ENCODE peak calls at places on chromosomes 16 and 17, in nine cellular contexts. One of them, this sample, is unnamed.

GRCh38 chr17:9004132-9004960 is 17.0 kb upstream of the NTN1 start:
- DNase-seq in pancreas: no peak
- DNase-seq in astrocyte of the cerebellum: no peak
- DNase-seq in cardiac muscle cell: no peak
- DNase-seq in GM12865: no peak
- DNase-seq in body of pancreas: no peak
- DNase-seq in AG10803: no peak
- DNase-seq in AG09309: no peak
- DNase-seq in HCT116: no peak
- DNase-seq in this sample: no peak

GRCh38 chr17:44022246-44022645 is 7.5 kb upstream of the TMEM101 start:
- DNase-seq in pancreas: no peak
- DNase-seq in astrocyte of the cerebellum: no peak
- DNase-seq in cardiac muscle cell: no peak
- DNase-seq in GM12865: no peak
- DNase-seq in body of pancreas: no peak
- DNase-seq in AG10803: no peak
- DNase-seq in AG09309: no peak
- DNase-seq in HCT116: no peak
- DNase-seq in this sample: no peak

GRCh38 chr16:19808061-19808621 is 76.5 kb downstream of the GPRC5B start:
- DNase-seq in pancreas: peak
- DNase-seq in astrocyte of the cerebellum: no peak
- DNase-seq in cardiac muscle cell: peak
- DNase-seq in GM12865: peak
- DNase-seq in body of pancreas: peak
- DNase-seq in AG10803: no peak
- DNase-seq in AG09309: no peak
- DNase-seq in HCT116: no peak
- DNase-seq in this sample: no peak

GRCh38 chr16:15444264-15444663 is 9.9 kb downstream of the BMERB1 start:
- DNase-seq in pancreas: no peak
- DNase-seq in astrocyte of the cerebellum: no peak
- DNase-seq in cardiac muscle cell: no peak
- DNase-seq in GM12865: no peak
- DNase-seq in body of pancreas: no peak
- DNase-seq in AG10803: no peak
- DNase-seq in AG09309: no peak
- DNase-seq in HCT116: no peak
- DNase-seq in this sample: no peak

GRCh38 chr16:27366687-27367462 is 35.1 kb upstream of the IL21R start:
- DNase-seq in pancreas: peak
- DNase-seq in astrocyte of the cerebellum: no peak
- DNase-seq in cardiac muscle cell: peak
- DNase-seq in GM12865: peak
- DNase-seq in body of pancreas: no peak
- DNase-seq in AG10803: no peak
- DNase-seq in AG09309: no peak
- DNase-seq in HCT116: no peak
- DNase-seq in this sample: no peak

GRCh38 chr16:11006666-11007065 is 62.3 kb downstream of the CLEC16A start:
- DNase-seq in pancreas: no peak
- DNase-seq in astrocyte of the cerebellum: no peak
- DNase-seq in cardiac muscle cell: no peak
- DNase-seq in GM12865: no peak
- DNase-seq in body of pancreas: no peak
- DNase-seq in AG10803: no peak
- DNase-seq in AG09309: no peak
- DNase-seq in HCT116: no peak
- DNase-seq in this sample: no peak

GRCh38 chr16:11586375-11586855 is 304 bp downstream of the LITAF start:
- DNase-seq in pancreas: no peak
- DNase-seq in astrocyte of the cerebellum: no peak
- DNase-seq in cardiac muscle cell: no peak
- DNase-seq in GM12865: peak
- DNase-seq in body of pancreas: no peak
- DNase-seq in AG10803: no peak
- DNase-seq in AG09309: no peak
- DNase-seq in HCT116: no peak
- DNase-seq in this sample: no peak

GRCh38 chr16:11635127-11635652 is 33.1 kb upstream of the SNN start:
- DNase-seq in pancreas: no peak
- DNase-seq in astrocyte of the cerebellum: no peak
- DNase-seq in cardiac muscle cell: no peak
- DNase-seq in GM12865: no peak
- DNase-seq in body of pancreas: no peak
- DNase-seq in AG10803: no peak
- DNase-seq in AG09309: no peak
- DNase-seq in HCT116: no peak
- DNase-seq in this sample: no peak

GRCh38 chr16:56231-56927 is 2.8 kb downstream of the SNRNP25 start:
- DNase-seq in pancreas: no peak
- DNase-seq in astrocyte of the cerebellum: no peak
- DNase-seq in cardiac muscle cell: no peak
- DNase-seq in GM12865: no peak
- DNase-seq in body of pancreas: no peak
- DNase-seq in AG10803: no peak
- DNase-seq in AG09309: no peak
- DNase-seq in HCT116: no peak
- DNase-seq in this sample: no peak

GRCh38 chr16:66030036-66030435 is 336.5 kb upstream of the CDH5 start:
- DNase-seq in pancreas: no peak
- DNase-seq in astrocyte of the cerebellum: peak
- DNase-seq in cardiac muscle cell: peak
- DNase-seq in GM12865: no peak
- DNase-seq in body of pancreas: no peak
- DNase-seq in AG10803: peak
- DNase-seq in AG09309: no peak
- DNase-seq in HCT116: no peak
- DNase-seq in this sample: no peak

GRCh38 chr17:43999024-43999423 is 5.4 kb upstream of the NAGS start:
- DNase-seq in pancreas: no peak
- DNase-seq in astrocyte of the cerebellum: no peak
- DNase-seq in cardiac muscle cell: no peak
- DNase-seq in GM12865: no peak
- DNase-seq in body of pancreas: no peak
- DNase-seq in AG10803: no peak
- DNase-seq in AG09309: no peak
- DNase-seq in HCT116: no peak
- DNase-seq in this sample: no peak

GRCh38 chr17:48604770-48605329 is at the start of gene HOXB6:
- DNase-seq in pancreas: no peak
- DNase-seq in astrocyte of the cerebellum: no peak
- DNase-seq in cardiac muscle cell: no peak
- DNase-seq in GM12865: no peak
- DNase-seq in body of pancreas: no peak
- DNase-seq in AG10803: peak
- DNase-seq in AG09309: no peak
- DNase-seq in HCT116: no peak
- DNase-seq in this sample: no peak

GRCh38 chr16:15671530-15672117 is 21.6 kb downstream of the NDE1 start:
- DNase-seq in pancreas: no peak
- DNase-seq in astrocyte of the cerebellum: no peak
- DNase-seq in cardiac muscle cell: no peak
- DNase-seq in GM12865: no peak
- DNase-seq in body of pancreas: no peak
- DNase-seq in AG10803: no peak
- DNase-seq in AG09309: no peak
- DNase-seq in HCT116: no peak
- DNase-seq in this sample: no peak

GRCh38 chr16:75559564-75560372 is 3.7 kb upstream of the TMEM231 start:
- DNase-seq in pancreas: no peak
- DNase-seq in astrocyte of the cerebellum: no peak
- DNase-seq in cardiac muscle cell: peak
- DNase-seq in GM12865: no peak
- DNase-seq in body of pancreas: no peak
- DNase-seq in AG10803: peak
- DNase-seq in AG09309: no peak
- DNase-seq in HCT116: no peak
- DNase-seq in this sample: no peak

GRCh38 chr17:43438626-43439529 is 40.1 kb downstream of the ARL4D start:
- DNase-seq in pancreas: no peak
- DNase-seq in astrocyte of the cerebellum: peak
- DNase-seq in cardiac muscle cell: no peak
- DNase-seq in GM12865: no peak
- DNase-seq in body of pancreas: no peak
- DNase-seq in AG10803: no peak
- DNase-seq in AG09309: no peak
- DNase-seq in HCT116: no peak
- DNase-seq in this sample: no peak

GRCh38 chr17:82416771-82417170 is 1.4 kb upstream of the HEXD start:
- DNase-seq in pancreas: no peak
- DNase-seq in astrocyte of the cerebellum: no peak
- DNase-seq in cardiac muscle cell: no peak
- DNase-seq in GM12865: no peak
- DNase-seq in body of pancreas: no peak
- DNase-seq in AG10803: no peak
- DNase-seq in AG09309: no peak
- DNase-seq in HCT116: no peak
- DNase-seq in this sample: no peak

GRCh38 chr17:82415786-82416185 is 2.4 kb upstream of the HEXD start:
- DNase-seq in pancreas: no peak
- DNase-seq in astrocyte of the cerebellum: no peak
- DNase-seq in cardiac muscle cell: no peak
- DNase-seq in GM12865: no peak
- DNase-seq in body of pancreas: no peak
- DNase-seq in AG10803: no peak
- DNase-seq in AG09309: no peak
- DNase-seq in HCT116: no peak
- DNase-seq in this sample: no peak

GRCh38 chr17:82418001-82418986 is at the start of the genes HEXD and OGFOD3:
- DNase-seq in pancreas: peak
- DNase-seq in astrocyte of the cerebellum: peak
- DNase-seq in cardiac muscle cell: peak
- DNase-seq in GM12865: peak
- DNase-seq in body of pancreas: peak
- DNase-seq in AG10803: peak
- DNase-seq in AG09309: no peak
- DNase-seq in HCT116: peak
- DNase-seq in this sample: no peak

GRCh38 chr17:82416264-82416663 is 1.9 kb upstream of the HEXD start:
- DNase-seq in pancreas: no peak
- DNase-seq in astrocyte of the cerebellum: no peak
- DNase-seq in cardiac muscle cell: no peak
- DNase-seq in GM12865: no peak
- DNase-seq in body of pancreas: no peak
- DNase-seq in AG10803: no peak
- DNase-seq in AG09309: no peak
- DNase-seq in HCT116: no peak
- DNase-seq in this sample: no peak

GRCh38 chr17:82419471-82419995 is 1.1 kb upstream of the OGFOD3 start:
- DNase-seq in pancreas: no peak
- DNase-seq in astrocyte of the cerebellum: no peak
- DNase-seq in cardiac muscle cell: no peak
- DNase-seq in GM12865: no peak
- DNase-seq in body of pancreas: no peak
- DNase-seq in AG10803: no peak
- DNase-seq in AG09309: no peak
- DNase-seq in HCT116: no peak
- DNase-seq in this sample: no peak
- H3K4me3 ChIP-seq in pancreas: no peak
- H3K4me3 ChIP-seq in astrocyte of the cerebellum: peak
- H3K4me3 ChIP-seq in cardiac muscle cell: no peak
- H3K4me3 ChIP-seq in GM12865: peak
- H3K4me3 ChIP-seq in body of pancreas: no peak
- H3K4me3 ChIP-seq in AG10803: peak
- H3K4me3 ChIP-seq in AG09309: no peak
- H3K4me3 ChIP-seq in HCT116: peak
- H3K4me3 ChIP-seq in this sample: peak

GRCh38 chr17:34519286-34519685 is 60.1 kb upstream of the TMEM132E start:
- DNase-seq in pancreas: no peak
- DNase-seq in astrocyte of the cerebellum: no peak
- DNase-seq in cardiac muscle cell: peak
- DNase-seq in GM12865: peak
- DNase-seq in body of pancreas: no peak
- DNase-seq in AG10803: no peak
- DNase-seq in AG09309: no peak
- DNase-seq in HCT116: no peak
- DNase-seq in this sample: no peak
- TF ChIP-seq CTCF in pancreas: peak
- TF ChIP-seq CTCF in astrocyte of the cerebellum: peak
- TF ChIP-seq CTCF in cardiac muscle cell: peak
- TF ChIP-seq CTCF in GM12865: peak
- TF ChIP-seq CTCF in body of pancreas: no peak
- TF ChIP-seq CTCF in AG10803: peak
- TF ChIP-seq CTCF in AG09309: peak
- TF ChIP-seq CTCF in HCT116: peak
- TF ChIP-seq CTCF in this sample: peak

GRCh38 chr16:4327782-4328579 is 12.1 kb downstream of the GLIS2 start:
- DNase-seq in pancreas: peak
- DNase-seq in astrocyte of the cerebellum: no peak
- DNase-seq in cardiac muscle cell: peak
- DNase-seq in GM12865: peak
- DNase-seq in body of pancreas: peak
- DNase-seq in AG10803: peak
- DNase-seq in AG09309: no peak
- DNase-seq in HCT116: no peak
- DNase-seq in this sample: no peak
- H3K4me3 ChIP-seq in pancreas: peak
- H3K4me3 ChIP-seq in astrocyte of the cerebellum: peak
- H3K4me3 ChIP-seq in cardiac muscle cell: peak
- H3K4me3 ChIP-seq in GM12865: no peak
- H3K4me3 ChIP-seq in body of pancreas: no peak
- H3K4me3 ChIP-seq in AG10803: peak
- H3K4me3 ChIP-seq in AG09309: peak
- H3K4me3 ChIP-seq in HCT116: no peak
- H3K4me3 ChIP-seq in this sample: peak

GRCh38 chr16:81755915-81756644 is 23.0 kb upstream of the PLCG2 start:
- DNase-seq in pancreas: no peak
- DNase-seq in astrocyte of the cerebellum: no peak
- DNase-seq in cardiac muscle cell: peak
- DNase-seq in GM12865: no peak
- DNase-seq in body of pancreas: no peak
- DNase-seq in AG10803: no peak
- DNase-seq in AG09309: no peak
- DNase-seq in HCT116: no peak
- DNase-seq in this sample: no peak
- TF ChIP-seq CTCF in pancreas: no peak
- TF ChIP-seq CTCF in astrocyte of the cerebellum: no peak
- TF ChIP-seq CTCF in cardiac muscle cell: no peak
- TF ChIP-seq CTCF in GM12865: no peak
- TF ChIP-seq CTCF in body of pancreas: no peak
- TF ChIP-seq CTCF in AG10803: no peak
- TF ChIP-seq CTCF in AG09309: no peak
- TF ChIP-seq CTCF in HCT116: no peak
- TF ChIP-seq CTCF in this sample: no peak

This sample was measured in BJ.